ENCODE peak calls at places on chromosomes 2 and 18, in ten cellular contexts. B, Z, W, V, H, L, N, U, G and D are unnamed samples.

GRCh38 chr2:18871430-18871829 is 282.1 kb upstream of the NT5C1B start:
- DNase-seq in B (no peak), Z (no peak), U (no peak), N (no peak), W (no peak), G (no peak), L (no peak), H (no peak), V (no peak), D (peak; percentile 84)

GRCh38 chr2:100852999-100853908 is 33.3 kb downstream of the NPAS2 start:
- DNase-seq in W (peak; percentile 34), L (no peak), Z (peak; percentile 39), B (no peak), H (no peak), N (no peak), U (no peak), G (no peak), V (no peak), D (no peak)

GRCh38 chr2:95026471-95027368 is 1.2 kb downstream of the MAL start:
- DNase-seq in Z (no peak), U (no peak), B (peak; percentile 79), G (peak; percentile 59), H (no peak), W (no peak), L (no peak), N (no peak), V (no peak), D (no peak)

GRCh38 chr18:58044370-58045264 is 591 bp downstream of the NEDD4L start:
- DNase-seq in L (peak; percentile 58), U (peak; percentile 74), B (peak; percentile 31), N (peak; percentile 58), W (peak; percentile 35), G (peak; percentile 52), Z (peak; percentile 28), V (peak; percentile 22), H (peak; percentile 45), D (peak; percentile 28)

GRCh38 chr2:135490381-135490780 is 40.6 kb downstream of the ZRANB3 start:
- DNase-seq in G (no peak), N (no peak), W (no peak), L (no peak), B (no peak), H (no peak), Z (peak; percentile 17), U (no peak), V (no peak), D (no peak)

GRCh38 chr18:56995579-56996194 is 151.2 kb upstream of the BOD1L2 start:
- DNase-seq in H (no peak), V (no peak), N (no peak), Z (no peak), U (no peak), G (no peak), B (no peak), L (no peak), W (no peak), D (no peak)

GRCh38 chr2:231708050-231708772 is at the start of gene PTMA:
- DNase-seq in W (peak; percentile 99), U (peak; percentile 100), H (peak; percentile 100), B (peak; percentile 99), Z (peak; percentile 100), G (peak; percentile 100), V (peak; percentile 100), N (peak; percentile 100), L (peak; percentile 99), D (peak; percentile 97)

GRCh38 chr2:218516614-218517013 is 51.5 kb downstream of the USP37 start:
- DNase-seq in N (peak; percentile 54), H (no peak), G (no peak), L (peak; percentile 47), W (peak; percentile 34), Z (peak; percentile 24), B (no peak), U (no peak), V (no peak), D (peak; percentile 43)

GRCh38 chr2:102107741-102108070 is 34.8 kb upstream of the IL1R1 start:
- DNase-seq in N (no peak), G (no peak), V (no peak), W (no peak), U (no peak), L (no peak), H (no peak), B (no peak), Z (peak; percentile 42), D (no peak)

GRCh38 chr2:114218368-114218767 is 224.1 kb upstream of the DPP10 start:
- DNase-seq in U (no peak), V (no peak), L (no peak), B (no peak), N (no peak), G (no peak), H (no peak), Z (no peak), W (no peak), D (no peak)

DNA sequence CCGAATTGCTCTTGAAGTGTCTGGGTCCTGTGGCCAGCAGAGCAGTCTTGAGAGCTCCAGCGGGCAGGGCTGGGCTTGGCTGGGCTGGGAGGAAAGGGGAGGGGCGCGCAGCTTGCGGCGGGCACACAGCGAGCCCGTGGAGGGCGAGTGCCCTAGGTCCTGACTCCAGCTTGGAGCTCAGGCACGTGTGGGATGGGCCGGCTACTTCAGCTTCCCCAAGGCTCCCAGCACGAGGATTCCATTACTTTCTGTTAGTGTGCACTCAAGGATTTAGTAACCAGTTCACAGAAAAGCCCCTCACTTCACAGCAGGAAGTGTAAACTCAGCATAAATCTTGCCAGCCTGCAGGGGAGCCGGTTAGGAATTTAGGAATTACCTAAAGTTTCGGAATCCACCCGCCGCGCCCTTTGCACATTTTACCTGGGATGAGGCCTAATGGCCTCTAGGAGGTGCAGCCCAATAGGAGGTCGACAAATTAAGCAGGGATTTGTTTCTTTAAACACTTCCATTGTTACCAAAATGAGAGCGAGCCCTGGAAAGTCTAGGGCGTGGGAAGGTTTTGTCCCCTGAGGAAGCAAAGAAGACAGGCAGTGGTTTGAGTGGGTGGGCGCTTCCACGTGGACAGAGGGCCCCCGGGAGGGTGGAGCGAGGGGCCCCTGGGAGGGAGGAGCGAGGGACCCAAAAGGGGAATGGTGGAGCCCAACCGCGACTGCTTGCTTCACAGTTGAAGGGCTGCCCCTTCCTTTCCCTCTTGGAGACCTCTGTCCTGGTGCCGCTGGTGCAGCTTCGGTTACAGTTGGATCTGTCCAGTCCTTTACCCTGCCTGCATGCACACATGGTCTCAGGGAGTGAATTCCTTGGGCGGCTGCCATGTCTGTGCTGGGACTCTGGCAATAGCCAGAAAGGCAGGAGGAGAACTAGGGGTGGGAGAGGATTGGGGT is 93.3 kb downstream of the CTAGE1 start:
- DNase-seq in W (no peak), U (peak; percentile 84), V (peak; percentile 74), G (peak; percentile 60), N (no peak), Z (peak; percentile 42), H (peak; percentile 74), B (no peak), L (peak; percentile 7), D (peak; percentile 40)
- TF ChIP-seq CTCF in W (peak; percentile 22), U (peak; percentile 15), V (peak; percentile 52), G (no peak), N (no peak), Z (peak; percentile 25), H (peak; percentile 21), B (no peak), L (peak; percentile 9), D (peak; percentile 55)

DNA sequence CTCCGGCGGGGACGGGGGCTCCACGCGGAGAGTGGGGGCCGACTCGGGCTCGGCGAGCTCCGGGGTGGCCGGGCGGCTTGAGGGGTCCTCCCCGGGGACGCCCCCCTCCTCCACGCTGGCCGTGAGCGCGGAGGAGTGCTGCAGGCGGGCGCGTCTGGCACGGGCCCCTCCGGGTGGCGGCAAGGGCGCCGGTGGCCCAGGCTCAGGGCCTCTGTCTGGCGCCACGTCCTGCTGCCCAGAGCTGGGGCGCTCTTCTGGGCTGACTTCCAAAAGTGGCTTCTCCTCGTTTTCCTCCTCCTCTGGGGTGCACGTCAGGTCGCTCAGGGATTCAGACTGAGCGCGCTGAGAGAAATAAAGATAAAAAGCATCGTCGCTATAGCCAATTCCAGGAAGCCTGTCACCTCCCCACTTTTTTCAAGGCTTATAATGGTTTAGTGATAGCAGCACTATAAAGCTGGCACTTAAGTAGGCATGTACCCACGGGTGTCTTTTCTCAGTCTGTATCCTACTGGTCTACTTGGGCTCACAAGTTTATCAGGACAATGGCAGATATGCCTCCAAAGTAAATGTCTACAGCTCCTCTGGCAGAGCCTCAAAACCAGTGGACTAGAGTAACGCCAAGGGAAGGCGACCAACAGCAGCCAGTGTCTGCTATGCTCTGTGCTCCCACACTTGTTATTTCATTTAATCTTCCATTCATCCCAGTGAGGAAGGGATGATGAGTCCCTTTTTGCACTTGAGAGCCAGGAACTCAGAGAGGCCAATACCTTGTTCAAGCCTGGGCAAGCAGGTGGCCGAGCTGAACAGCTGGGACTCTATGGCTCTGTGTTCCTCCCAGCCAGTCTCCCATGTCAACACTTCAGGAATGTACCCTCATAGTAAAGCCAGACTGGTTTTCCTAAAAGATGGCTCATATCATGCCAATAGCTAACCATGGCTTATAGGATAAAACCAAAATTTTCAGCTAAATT is 92.5 kb upstream of the MGAT4A start:
- DNase-seq in Z (no peak), B (no peak), W (no peak), V (no peak), U (no peak), N (no peak), G (no peak), L (no peak), H (peak; percentile 32), D (peak; percentile 49)
- H3K4me3 ChIP-seq in Z (no peak overlapping the region), B (no peak overlapping the region), W (no peak overlapping the region), V (peak overlapping the region; percentile 70), U (peak overlapping the region; percentile 68), N (no peak overlapping the region), G (peak overlapping the region; percentile 48), L (peak overlapping the region; percentile 32), H (peak overlapping the region; percentile 44), D (peak overlapping the region; percentile 27)

DNA sequence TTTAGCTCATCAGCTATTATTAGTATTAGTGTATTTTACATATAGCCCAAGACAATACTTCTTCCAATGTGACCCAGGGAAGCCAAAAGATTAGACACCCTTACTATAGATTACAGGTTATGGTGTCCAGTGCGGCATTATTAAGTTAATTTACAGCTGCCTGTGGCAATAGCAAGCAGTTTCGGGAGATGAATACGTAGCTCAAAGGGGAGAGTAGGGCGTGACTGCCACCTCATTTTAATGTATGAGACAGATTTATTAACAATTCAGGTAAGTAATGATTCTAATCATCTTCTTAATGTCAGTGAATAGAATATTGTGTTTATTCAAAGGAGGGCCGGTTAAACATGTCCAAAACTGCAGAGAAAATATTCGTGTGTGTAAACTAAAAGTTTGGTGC is 6.8 kb upstream of the DSG3 start:
- DNase-seq in V (no peak), U (no peak), N (no peak), L (no peak), W (no peak), G (no peak), H (no peak), Z (no peak), B (no peak), D (no peak)
- TF ChIP-seq CTCF in V (no peak), U (no peak), N (no peak), L (no peak), W (no peak), G (no peak), H (no peak), Z (no peak), B (no peak), D (no peak)

GRCh38 chr2:140683658-140684057 is 1447.2 kb downstream of the LRP1B start:
- DNase-seq in L (no peak), H (no peak), W (no peak), Z (no peak), N (no peak), B (no peak), U (no peak), V (no peak), G (no peak), D (no peak)

DNA sequence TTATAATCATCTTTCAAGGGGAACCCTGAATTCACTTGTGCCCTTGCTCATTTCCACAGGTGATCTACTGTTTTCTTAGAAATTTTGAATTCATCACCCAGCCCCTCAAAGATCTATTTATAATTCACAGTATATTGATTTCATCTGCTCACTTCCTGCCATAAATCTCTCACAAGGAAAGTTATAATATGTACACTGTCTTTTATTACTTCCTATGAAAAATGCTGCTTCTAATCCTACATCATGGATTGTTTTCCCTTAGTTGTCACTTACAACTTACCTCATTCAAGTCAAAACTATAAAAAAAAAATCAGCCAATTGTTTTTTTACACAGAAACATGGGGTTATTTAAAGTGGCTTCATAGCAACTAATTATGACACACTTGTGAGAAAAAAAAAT is 1443.0 kb downstream of the LRP1B start:
- DNase-seq in B (no peak), U (no peak), H (no peak), G (no peak), N (no peak), L (no peak), V (no peak), W (no peak), Z (no peak), D (no peak)
- H3K4me3 ChIP-seq in B (no peak overlapping the region), U (no peak overlapping the region), H (no peak overlapping the region), G (no peak overlapping the region), N (no peak overlapping the region), L (no peak overlapping the region), V (no peak overlapping the region), W (no peak overlapping the region), Z (no peak overlapping the region), D (no peak overlapping the region)